ENCODE peak calls at places on chromosomes 7 and 10, in seven cellular contexts. G is NCI-H774, P is A172, T is foreskin fibroblast, L is cardiac septum, B is HFF-Myc, C is activated T-cell treated with anti-CD3 and anti-CD28 coated beads for 4 hours. Z is an unnamed sample.

GRCh38 chr10:34437897-34438296 is 377.2 kb downstream of the PARD3 start:
- DNase-seq in B (no peak), P (no peak), C (no peak), T (no peak), G (no peak), L (no peak), Z (no peak)

GRCh38 chr7:7830122-7830878 is 111.9 kb upstream of the RPA3 start:
- DNase-seq in B (no peak), C (no peak), L (no peak), G (peak), P (no peak), T (no peak), Z (peak)

GRCh38 chr10:49361178-49361554 is 34.7 kb downstream of the DRGX start:
- DNase-seq in P (no peak), C (no peak), T (no peak), G (no peak), L (no peak), B (no peak), Z (no peak)

GRCh38 chr7:28835800-28836199 is 122.3 kb downstream of the TRIL start:
- DNase-seq in C (no peak), P (peak), G (no peak), L (no peak), T (peak), B (peak), Z (peak)

GRCh38 chr10:17003666-17004065 is 125.9 kb downstream of the CUBN start:
- DNase-seq in L (no peak), G (no peak), C (no peak), P (peak), T (no peak), B (no peak), Z (no peak)

GRCh38 chr7:66267249-66267648 is 62.1 kb downstream of the TPST1 start:
- DNase-seq in P (peak), L (no peak), G (no peak), T (peak), B (no peak), C (no peak), Z (peak)

GRCh38 chr7:85685901-85686300 is 499.0 kb upstream of the SEMA3D start:
- DNase-seq in T (peak), G (no peak), C (no peak), P (no peak), B (peak), L (no peak), Z (peak)

GRCh38 chr10:124292911-124293640 is 125.6 kb downstream of the OAT start:
- DNase-seq in C (no peak), G (no peak), T (peak), P (no peak), L (no peak), B (no peak), Z (no peak)

GRCh38 chr7:46932656-46933424 is 649.1 kb downstream of the TNS3 start:
- DNase-seq in T (peak), B (peak), L (no peak), P (peak), C (no peak), G (no peak), Z (peak)

GRCh38 chr10:99906470-99906869 is 103.3 kb downstream of the DNMBP start:
- DNase-seq in P (peak), L (no peak), B (no peak), G (no peak), T (no peak), C (no peak), Z (peak)

GRCh38 chr7:155257482-155258232 is 40.0 kb upstream of the INSIG1 start:
- DNase-seq in G (no peak), B (no peak), C (no peak), P (no peak), L (peak), T (no peak), Z (peak)

GRCh38 chr10:47346572-47347302 is 1.4 kb upstream of the RBP3 start:
- DNase-seq in B (peak), C (no peak), P (peak), L (peak), G (peak), T (peak), Z (peak)

GRCh38 chr10:3107426-3107961 is 40.1 kb downstream of the PFKP start:
- DNase-seq in L (peak), P (peak), B (no peak), T (no peak), G (no peak), C (no peak), Z (peak)

GRCh38 chr10:131237991-131238651 is 73.4 kb downstream of the TCERG1L start:
- DNase-seq in L (no peak), C (no peak), T (no peak), P (no peak), G (no peak), B (no peak), Z (no peak)

GRCh38 chr7:76997381-76998262 is 34.5 kb downstream of the SPDYE17 start:
- DNase-seq in P (no peak), C (no peak), T (no peak), B (no peak), G (no peak), L (peak), Z (no peak)

GRCh38 chr7:142788303-142789286 is 17.8 kb downstream of the PRSS2 start:
- DNase-seq in B (no peak), T (no peak), L (peak), C (no peak), P (no peak), G (no peak), Z (no peak)

GRCh38 chr7:42139751-42140150 is 97.3 kb downstream of the GLI3 start:
- DNase-seq in T (no peak), G (no peak), B (no peak), L (no peak), C (no peak), P (no peak), Z (no peak)

GRCh38 chr7:97019710-97020109 is 4.9 kb downstream of the DLX5 start:
- DNase-seq in T (no peak), G (no peak), B (no peak), L (no peak), C (no peak), P (no peak), Z (no peak)

GRCh38 chr7:155729847-155730246 is 82.4 kb downstream of the SHH start:
- DNase-seq in P (no peak), L (no peak), B (peak), C (no peak), G (no peak), T (peak), Z (peak)

GRCh38 chr7:98354511-98355249 is 46.2 kb downstream of the BAIAP2L1 start:
- DNase-seq in G (no peak), T (peak), L (no peak), B (peak), P (peak), C (no peak), Z (peak)

GRCh38 chr7:101121996-101122932 is 4.6 kb upstream of the SERPINE1 start:
- DNase-seq in C (no peak), B (peak), P (peak), T (peak), L (peak), G (no peak), Z (peak)

GRCh38 chr7:153840861-153841260 is 211.3 kb upstream of the DPP6 start:
- DNase-seq in P (no peak), B (no peak), L (no peak), T (no peak), G (no peak), C (no peak), Z (no peak)

GRCh38 chr10:62451606-62451965 is 77.4 kb downstream of the ZNF365 start:
- DNase-seq in P (no peak), T (no peak), L (no peak), G (no peak), C (no peak), B (no peak), Z (no peak)

GRCh38 chr7:94375713-94376112 is 19.0 kb upstream of the COL1A2 start:
- DNase-seq in P (peak), L (no peak), C (no peak), B (peak), T (peak), G (no peak), Z (peak)

GRCh38 chr10:9613338-9613737 is 1404.3 kb upstream of the CELF2 start:
- DNase-seq in C (no peak), T (no peak), P (no peak), B (no peak), L (no peak), G (no peak), Z (peak)

GRCh38 chr7:130901209-130901783 is 167.3 kb upstream of the KLF14 start:
- DNase-seq in L (peak), P (peak), B (peak), T (peak), C (no peak), G (no peak), Z (peak)

Z was measured in MCF 10A.